ENCODE peak calls at places on chromosomes 2 and 18, in five cellular contexts. N, T, F, H and O are unnamed samples.

GRCh38 chr18:10388380-10388779 is 66.1 kb upstream of the APCDD1 start:
- DNase-seq in N (peak), T (no peak), F (no peak), H (no peak), O (no peak)

GRCh38 chr2:8631465-8632005 is 50.3 kb upstream of the ID2 start:
- DNase-seq in N (no peak), T (no peak), F (no peak), H (no peak), O (no peak)

GRCh38 chr2:174590928-174591648 is 6.5 kb downstream of the WIPF1 start:
- DNase-seq in N (no peak), T (no peak), F (no peak), H (no peak), O (peak)

GRCh38 chr2:174235680-174236079 is 12.7 kb downstream of the OLA1 start:
- DNase-seq in N (peak), T (no peak), F (no peak), H (no peak), O (peak)

GRCh38 chr2:239878686-239879085 is 146.5 kb downstream of the NDUFA10 start:
- DNase-seq in N (no peak), T (peak), F (no peak), H (no peak), O (no peak)

GRCh38 chr2:197108758-197109157 is 182.3 kb upstream of the PGAP1 start:
- DNase-seq in N (peak), T (peak), F (no peak), H (no peak), O (peak)

GRCh38 chr2:192655916-192656315 is 461.2 kb upstream of the TMEFF2 start:
- DNase-seq in N (no peak), T (no peak), F (no peak), H (no peak), O (no peak)

GRCh38 chr2:136327162-136327852 is 209.4 kb upstream of the CXCR4 start:
- DNase-seq in N (no peak), T (no peak), F (peak), H (peak), O (peak)

GRCh38 chr2:172253190-172254052 is 150.7 kb upstream of the DLX2 start:
- DNase-seq in N (peak), T (peak), F (peak), H (peak), O (peak)

GRCh38 chr18:73060666-73061270 is 193.0 kb upstream of the NETO1 start:
- DNase-seq in N (peak), T (no peak), F (no peak), H (no peak), O (peak)

GRCh38 chr2:232749331-232749730 is 27.0 kb downstream of the KCNJ13 start:
- DNase-seq in N (no peak), T (no peak), F (no peak), H (no peak), O (no peak)

GRCh38 chr2:38263293-38263692 is 113.8 kb downstream of the ATL2 start:
- DNase-seq in N (no peak), T (peak), F (no peak), H (no peak), O (no peak)

GRCh38 chr2:127932199-127932877 is 46.6 kb upstream of the AMMECR1L start:
- DNase-seq in N (peak), T (no peak), F (no peak), H (no peak), O (peak)

GRCh38 chr2:45191972-45192371 is 182.7 kb upstream of the SIX2 start:
- DNase-seq in N (peak), T (no peak), F (no peak), H (no peak), O (peak)

GRCh38 chr18:12013186-12013916 is 32.0 kb downstream of the IMPA2 start:
- DNase-seq in N (no peak), T (no peak), F (no peak), H (no peak), O (no peak)

GRCh38 chr2:3628800-3629199 is 29.2 kb upstream of the ALLC start:
- DNase-seq in N (no peak), T (peak), F (peak), H (no peak), O (peak)

GRCh38 chr2:25341753-25342371 is at the start of gene DNMT3A:
- DNase-seq in N (peak), T (no peak), F (peak), H (peak), O (peak)

GRCh38 chr2:171161425-171162289 is 964 bp upstream of the TLK1 start:
- DNase-seq in N (no peak), T (no peak), F (peak), H (no peak), O (no peak)

GRCh38 chr2:6080837-6081541 is 388.8 kb downstream of the SOX11 start:
- DNase-seq in N (no peak), T (no peak), F (no peak), H (no peak), O (no peak)

GRCh38 chr2:52220393-52220792 is 1188.5 kb upstream of the NRXN1 start:
- DNase-seq in N (no peak), T (no peak), F (no peak), H (no peak), O (peak)

GRCh38 chr2:60380411-60380810 is 173.0 kb downstream of the BCL11A start:
- DNase-seq in N (no peak), T (no peak), F (no peak), H (no peak), O (no peak)

GRCh38 chr2:37849908-37850307 is 75.2 kb upstream of the RMDN2 start:
- DNase-seq in N (peak), T (no peak), F (no peak), H (no peak), O (no peak)

GRCh38 chr2:86622409-86622877 is 1.2 kb downstream of the RNF103 start:
- DNase-seq in N (peak), T (peak), F (peak), H (peak), O (peak)

GRCh38 chr2:45241061-45241561 is 231.9 kb upstream of the SIX2 start:
- DNase-seq in N (peak), T (no peak), F (no peak), H (no peak), O (peak)

GRCh38 chr2:64698668-64699444 is 45.1 kb upstream of the SERTAD2 start:
- DNase-seq in N (peak), T (no peak), F (no peak), H (no peak), O (peak)

GRCh38 chr2:238895901-238896600 is 48.2 kb downstream of the TWIST2 start:
- DNase-seq in N (peak), T (peak), F (no peak), H (no peak), O (peak)

GRCh38 chr2:219739061-219739460 is 111.6 kb downstream of the SLC4A3 start:
- DNase-seq in N (no peak), T (no peak), F (no peak), H (no peak), O (no peak)

GRCh38 chr18:39701839-39702238 is 2136.2 kb upstream of the CELF4 start:
- DNase-seq in N (peak), T (no peak), F (no peak), H (no peak), O (peak)

GRCh38 chr2:73386342-73386868 is 769 bp downstream of the ALMS1 start:
- DNase-seq in N (no peak), T (no peak), F (no peak), H (no peak), O (no peak)

DNA sequence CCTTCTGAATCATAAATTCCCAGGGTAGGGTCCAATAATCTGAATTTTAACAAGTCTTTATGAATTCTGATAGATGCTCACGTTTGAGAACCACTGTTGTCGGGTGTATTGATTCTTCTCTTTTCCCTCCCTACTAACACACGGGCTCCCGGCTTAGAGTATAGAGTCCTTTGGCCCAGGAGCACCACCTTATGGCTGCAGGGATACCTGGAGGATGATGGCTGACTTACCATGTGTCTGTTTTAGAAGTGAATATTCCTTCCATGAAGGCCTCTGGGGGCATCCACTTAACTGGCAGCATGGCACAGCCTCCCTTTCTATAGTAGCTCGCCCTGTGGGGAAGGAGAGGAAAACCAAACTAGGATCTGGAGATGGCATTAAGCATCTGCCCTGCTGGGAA is 91.7 kb downstream of the CLIP4 start:
- DNase-seq in N (no peak), T (no peak), F (no peak), H (no peak), O (no peak)
- TF ChIP-seq CTCF in N (no peak), T (no peak), F (no peak), H (no peak), O (peak)

DNA sequence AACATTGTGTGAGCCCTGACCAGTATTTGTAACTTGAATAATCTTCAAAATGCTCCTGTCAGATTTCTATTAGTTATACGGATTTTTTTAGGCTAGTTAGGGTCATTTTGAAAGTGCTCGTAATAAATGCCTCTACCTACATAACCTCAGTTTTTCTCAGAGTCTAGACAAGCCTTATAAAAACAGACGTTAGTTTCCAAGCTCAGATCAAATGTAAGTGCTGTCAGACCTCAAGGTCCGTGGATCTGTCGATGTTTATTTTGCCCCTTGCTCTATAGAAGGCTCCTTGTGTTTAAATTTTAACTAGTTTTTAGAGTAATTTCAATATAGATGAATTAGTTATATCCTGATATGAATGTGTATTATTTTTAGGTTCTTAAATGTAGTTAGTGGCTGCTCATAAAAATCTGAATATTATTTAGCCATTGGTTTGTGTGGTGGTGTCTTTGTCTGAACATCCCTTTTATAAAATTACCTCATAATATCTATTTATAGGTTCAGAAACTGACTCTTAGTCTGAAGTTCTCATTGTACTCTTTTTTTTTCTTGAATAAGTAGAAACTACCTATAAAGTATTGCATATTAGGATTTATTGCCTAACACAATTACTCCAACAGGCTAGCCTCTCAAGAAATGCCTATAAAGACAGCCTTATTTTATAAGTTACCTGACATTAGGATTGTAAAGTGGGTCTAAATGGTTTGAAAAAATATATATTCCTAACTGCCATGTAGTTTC is 71.1 kb downstream of the MTA3 start:
- DNase-seq in N (no peak), T (no peak), F (no peak), H (no peak), O (no peak)
- H3K4me3 ChIP-seq in N (no peak), T (no peak), F (no peak), H (no peak), O (no peak)

GRCh38 chr2:55017428-55017827 is 32.8 kb downstream of the RTN4 start:
- DNase-seq in N (no peak), T (no peak), F (no peak), H (no peak), O (no peak)

GRCh38 chr2:55017880-55018279 is 32.4 kb downstream of the RTN4 start:
- DNase-seq in N (no peak), T (no peak), F (no peak), H (no peak), O (no peak)

GRCh38 chr2:55012648-55013484 is 37.4 kb downstream of the RTN4 start:
- DNase-seq in N (no peak), T (no peak), F (no peak), H (no peak), O (no peak)

GRCh38 chr2:55013936-55014335 is 36.3 kb downstream of the RTN4 start:
- DNase-seq in N (no peak), T (no peak), F (no peak), H (no peak), O (no peak)

DNA sequence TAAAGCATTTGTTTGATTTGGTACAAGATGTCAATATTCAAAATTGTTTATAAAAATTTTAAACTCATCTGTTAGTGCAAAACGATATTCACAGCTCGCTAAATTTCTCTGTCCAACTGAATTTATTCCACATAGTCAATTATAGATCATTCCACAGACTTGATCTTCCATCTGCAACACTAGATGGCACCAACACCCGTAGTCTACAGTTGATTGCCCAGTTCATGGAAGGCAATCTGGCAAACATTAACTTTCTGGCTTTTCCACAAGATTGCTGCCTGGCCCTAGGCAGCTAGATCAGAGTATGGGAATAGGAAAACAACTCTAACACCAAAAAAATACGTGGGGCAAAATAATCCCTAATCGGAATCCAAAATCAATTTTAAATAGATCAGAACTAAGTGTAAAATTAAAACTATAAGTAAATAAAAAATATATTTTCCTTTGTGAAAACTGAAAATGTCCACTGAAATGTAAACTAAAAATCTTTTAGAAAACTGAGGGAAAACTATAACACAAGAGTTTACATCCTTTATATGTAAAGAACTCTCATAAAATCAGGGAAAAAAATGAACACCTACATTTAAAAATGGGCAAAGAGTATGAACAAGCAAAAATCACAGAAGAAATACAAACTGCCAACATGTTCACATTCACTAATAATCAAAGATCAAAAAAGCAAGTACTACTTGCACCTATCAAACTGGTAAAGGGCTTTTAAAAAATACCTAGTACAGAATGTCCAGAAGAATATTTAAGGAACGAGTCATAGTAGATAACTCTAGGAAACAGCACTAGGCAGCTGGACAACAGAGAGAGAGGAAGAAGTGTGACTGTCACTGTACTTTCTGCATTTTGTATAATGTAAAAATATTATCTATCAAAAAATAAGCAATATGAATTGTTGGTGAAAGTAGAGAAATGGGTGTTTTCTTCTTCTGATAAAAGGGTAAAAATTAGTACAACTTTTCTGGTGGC is 35.0 kb downstream of the RTN4 start:
- DNase-seq in N (peak), T (no peak), F (peak), H (no peak), O (peak)
- TF ChIP-seq CTCF in N (peak), T (peak), F (peak), H (peak), O (peak)

DNA sequence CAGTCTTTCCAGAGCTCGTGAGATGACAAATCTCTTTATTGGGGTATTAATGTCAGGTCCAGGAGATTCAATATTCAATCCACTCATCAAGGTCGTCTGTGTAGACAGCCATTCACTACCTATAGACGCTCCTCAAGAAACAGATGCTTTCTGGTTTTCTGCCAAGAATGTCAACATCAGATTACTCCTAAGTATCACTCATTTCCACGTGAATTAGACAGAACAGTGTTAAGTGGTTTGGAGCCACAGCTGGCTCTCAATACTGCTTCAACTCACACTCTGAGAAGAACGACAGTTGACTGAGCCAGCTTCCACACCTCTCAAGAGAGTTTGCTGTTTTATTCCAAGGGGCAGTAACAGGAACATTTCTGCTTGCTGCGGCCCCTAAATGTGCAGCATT is 113.5 kb upstream of the NEDD4L start:
- DNase-seq in N (peak), T (no peak), F (no peak), H (no peak), O (no peak)
- H3K4me3 ChIP-seq in N (no peak), T (no peak), F (no peak), H (no peak), O (no peak)

GRCh38 chr2:95316466-95317122 is 19.4 kb downstream of the KCNIP3 start:
- DNase-seq in N (peak), T (no peak), F (no peak), H (no peak), O (peak)
- TF ChIP-seq CTCF in N (no peak), T (no peak), F (no peak), H (no peak), O (no peak)